ENCODE peak calls at places on chromosomes 11 and 22, in nine cellular contexts. S is cardiac fibroblast; X is HTR-8/SVneo; D is stimulated activated CD4-positive, alpha-beta T cell treated with anti-CD3 and anti-CD28 coated beads, Interleukin-15, amount 100 ng/mL, for 24 hours; Q is fibroblast of the conjunctiva; T is A172; J is CD8-positive, alpha-beta memory T cell; C is central memory CD4-positive, alpha-beta T cell; G is CD4-positive, alpha-beta memory T cell. I is an unnamed sample.

GRCh38 chr11:101476186-101476585 is 107.6 kb downstream of the TRPC6 start:
- DNase-seq in S (no peak), X (no peak), D (no peak), Q (no peak), T (no peak), J (no peak), C (no peak), G (no peak), I (no peak)

GRCh38 chr11:112588252-112588668 is 327.6 kb upstream of the PLET1 start:
- DNase-seq in S (peak), X (peak), D (peak), Q (peak), T (peak), J (peak), C (peak), G (peak), I (peak)

GRCh38 chr11:130272336-130272735 is 42.4 kb downstream of the ZBTB44 start:
- DNase-seq in S (no peak), X (no peak), D (no peak), Q (no peak), T (no peak), J (no peak), C (no peak), G (no peak), I (no peak)

GRCh38 chr22:49993649-49994360 is 18.8 kb downstream of the IL17REL start:
- DNase-seq in S (no peak), X (no peak), D (no peak), Q (no peak), T (no peak), J (no peak), C (no peak), G (no peak), I (no peak)

GRCh38 chr11:122339661-122340060 is 223.6 kb upstream of the BLID start:
- DNase-seq in S (no peak), X (no peak), D (no peak), Q (no peak), T (no peak), J (no peak), C (no peak), G (no peak), I (no peak)

GRCh38 chr11:15848769-15849168 is 507.6 kb downstream of the SOX6 start:
- DNase-seq in S (no peak), X (no peak), D (no peak), Q (no peak), T (no peak), J (no peak), C (no peak), G (no peak), I (no peak)

GRCh38 chr11:3044004-3044403 is 13.2 kb downstream of the CARS1 start:
- DNase-seq in S (no peak), X (no peak), D (no peak), Q (no peak), T (no peak), J (no peak), C (no peak), G (no peak), I (no peak)

GRCh38 chr11:13445588-13445987 is 17.4 kb downstream of the BTBD10 start:
- DNase-seq in S (no peak), X (no peak), D (no peak), Q (no peak), T (no peak), J (no peak), C (no peak), G (no peak), I (no peak)

GRCh38 chr11:9144828-9145227 is 53.4 kb upstream of the SCUBE2 start:
- DNase-seq in S (no peak), X (no peak), D (no peak), Q (no peak), T (no peak), J (no peak), C (no peak), G (no peak), I (peak)

GRCh38 chr11:12088047-12088481 is 22.3 kb upstream of the MICAL2 start:
- DNase-seq in S (peak), X (no peak), D (no peak), Q (no peak), T (peak), J (no peak), C (peak), G (no peak), I (peak)

GRCh38 chr11:124897681-124898680 is at the start of gene ROBO4:
- DNase-seq in S (peak), X (no peak), D (no peak), Q (peak), T (peak), J (no peak), C (no peak), G (no peak), I (peak)

GRCh38 chr11:281486-282161 is 3.4 kb downstream of the NLRP6 start:
- DNase-seq in S (no peak), X (no peak), D (peak), Q (no peak), T (no peak), J (no peak), C (no peak), G (no peak), I (no peak)

GRCh38 chr22:39482768-39483167 is 19.3 kb upstream of the MIEF1 start:
- DNase-seq in S (peak), X (no peak), D (no peak), Q (no peak), T (peak), J (no peak), C (no peak), G (no peak), I (no peak)

GRCh38 chr22:28023774-28024173 is 104.7 kb upstream of the PITPNB start:
- DNase-seq in S (no peak), X (no peak), D (no peak), Q (no peak), T (no peak), J (no peak), C (no peak), G (no peak), I (no peak)

GRCh38 chr11:94647926-94648325 is 80.8 kb downstream of the PIWIL4 start:
- DNase-seq in S (no peak), X (no peak), D (no peak), Q (no peak), T (no peak), J (no peak), C (no peak), G (no peak), I (no peak)